ENCODE peak calls at places on chromosomes 16 and 17, in eight cellular contexts. K is aorta, B is GM23248, Z is breast epithelium, D is mammary epithelial cell, S is endothelial cell of umbilical vein, F is small intestine, X is stomach. U is an unnamed sample. For H3K27me3 and H3K4me1, the result is how much of the 10 kb centered on the place peaks cover.

GRCh38 chr17:77721823-77722160 is 236.7 kb upstream of the TNRC6C start:
- DNase-seq in K (no peak), B (no peak), Z (peak), D (no peak), S (no peak), F (no peak), X (no peak), U (no peak)

GRCh38 chr17:28896491-28896883 is 1.0 kb downstream of the FLOT2 start:
- DNase-seq in K (no peak), B (peak), Z (no peak), D (no peak), S (peak), F (no peak), X (no peak), U (peak)

GRCh38 chr17:79761894-79762570 is 15.9 kb upstream of the CBX2 start:
- DNase-seq in K (peak), B (no peak), Z (no peak), D (no peak), S (no peak), F (no peak), X (no peak), U (no peak)

GRCh38 chr17:50167371-50167770 is 1.6 kb downstream of the SGCA start:
- DNase-seq in K (peak), B (no peak), Z (no peak), D (no peak), S (no peak), F (no peak), X (no peak), U (no peak)

GRCh38 chr16:23691483-23692189 is 12.9 kb downstream of the PLK1 start:
- DNase-seq in K (peak), B (peak), Z (no peak), D (no peak), S (no peak), F (no peak), X (no peak), U (peak)

GRCh38 chr16:31087481-31087880 is 1.3 kb downstream of the PRSS53 start:
- DNase-seq in K (no peak), B (no peak), Z (no peak), D (no peak), S (no peak), F (no peak), X (no peak), U (no peak)

GRCh38 chr17:75142236-75142971 is 10.9 kb upstream of the NT5C start:
- DNase-seq in K (peak), B (no peak), Z (no peak), D (no peak), S (no peak), F (no peak), X (no peak), U (no peak)

GRCh38 chr17:29102741-29103181 is 59.8 kb downstream of the PIPOX start:
- DNase-seq in K (no peak), B (no peak), Z (no peak), D (peak), S (no peak), F (no peak), X (no peak), U (no peak)

GRCh38 chr17:82548681-82549303 is 29.3 kb downstream of the FOXK2 start:
- DNase-seq in K (no peak), B (no peak), Z (no peak), D (no peak), S (no peak), F (peak), X (no peak), U (peak)

GRCh38 chr17:13306310-13306962 is 288.6 kb upstream of the ELAC2 start:
- DNase-seq in K (no peak), B (peak), Z (no peak), D (peak), S (no peak), F (no peak), X (no peak), U (peak)

GRCh38 chr16:6836771-6837170 is 495.9 kb upstream of the RBFOX1 start:
- DNase-seq in K (no peak), B (no peak), Z (no peak), D (no peak), S (no peak), F (no peak), X (no peak), U (no peak)

GRCh38 chr16:53714080-53715050 is 10.4 kb downstream of the FTO start:
- DNase-seq in K (no peak), B (peak), Z (no peak), D (no peak), S (no peak), F (no peak), X (no peak), U (peak)

GRCh38 chr16:22321340-22322001 is 24.3 kb downstream of the POLR3E start:
- DNase-seq in K (peak), B (peak), Z (peak), D (peak), S (peak), F (peak), X (peak), U (peak)

GRCh38 chr17:35900693-35901487 is 20.7 kb upstream of the CCL5 start:
- DNase-seq in K (no peak), B (peak), Z (no peak), D (no peak), S (peak), F (peak), X (no peak), U (no peak)

GRCh38 chr17:67492824-67493490 is 115.9 kb downstream of the PITPNC1 start:
- DNase-seq in K (no peak), B (no peak), Z (no peak), D (no peak), S (no peak), F (no peak), X (no peak), U (peak)

GRCh38 chr16:30397056-30397455 is 1.8 kb downstream of the ZNF48 start:
- DNase-seq in K (no peak), B (no peak), Z (no peak), D (no peak), S (no peak), F (no peak), X (no peak), U (no peak)

GRCh38 chr16:533391-534088 is 6.0 kb downstream of the CAPN15 start:
- DNase-seq in K (no peak), B (no peak), Z (no peak), D (no peak), S (no peak), F (peak), X (peak), U (no peak)

GRCh38 chr16:71201054-71201453 is 29.5 kb downstream of the HYDIN start:
- DNase-seq in K (no peak), B (no peak), Z (no peak), D (peak), S (no peak), F (no peak), X (no peak), U (no peak)
- H3K27me3 ChIP-seq in K (under half), B (under half), Z (under half), D (under half), S (under half), F (under half), X (under half), U (under half)

GRCh38 chr16:85580684-85581083 is 32.4 kb upstream of the GSE1 start:
- DNase-seq in K (no peak), B (no peak), Z (no peak), D (no peak), S (no peak), F (no peak), X (no peak), U (no peak)
- H3K4me1 ChIP-seq in K (under half), B (under half), Z (under half), D (under half), S (under half), F (under half), X (half or more), U (under half)

DNA sequence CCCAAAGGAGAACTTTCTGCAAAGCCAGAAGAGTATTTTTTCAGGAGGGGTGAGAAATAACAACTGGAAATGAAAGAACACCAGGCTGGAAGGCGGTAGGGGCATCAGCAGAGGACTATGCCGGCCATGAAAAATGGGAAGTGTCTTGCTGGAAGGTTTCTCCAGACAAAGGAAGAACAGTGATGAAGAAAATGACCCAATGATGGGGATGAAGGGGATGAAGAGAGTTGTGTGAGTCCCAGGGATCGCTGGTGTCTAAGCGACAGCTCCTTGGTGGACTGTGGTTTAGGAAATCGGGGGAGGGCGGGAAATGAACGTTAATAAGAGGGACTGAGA is 623 bp downstream of the TTLL6 start:
- DNase-seq in K (no peak), B (no peak), Z (no peak), D (no peak), S (no peak), F (no peak), X (no peak), U (no peak)
- H3K4me3 ChIP-seq in K (no peak), B (peak), Z (peak), D (peak), S (no peak), F (peak), X (peak), U (no peak)

DNA sequence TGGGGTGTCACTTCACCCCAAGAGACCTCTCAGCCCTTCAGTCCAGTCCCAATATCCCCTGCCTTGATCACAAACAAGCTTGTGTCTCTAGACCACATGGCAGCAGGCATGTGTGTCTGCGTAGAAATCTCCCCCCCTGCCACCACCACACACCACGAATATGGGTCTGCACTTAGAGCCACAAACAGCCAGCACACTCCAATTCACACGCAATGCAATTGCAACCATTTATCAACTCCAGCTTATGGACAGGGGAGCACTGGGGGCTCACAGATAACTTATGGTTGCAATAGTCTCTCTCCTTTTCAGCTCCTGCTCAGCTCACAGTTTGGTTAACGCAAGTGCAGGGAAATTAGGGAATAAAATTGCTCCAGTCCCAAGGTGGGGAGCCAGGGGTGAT is 2.6 kb downstream of the HOXB9 start:
- DNase-seq in K (no peak), B (no peak), Z (no peak), D (no peak), S (no peak), F (no peak), X (no peak), U (no peak)
- H3K27me3 ChIP-seq in K (under half), B (half or more), Z (half or more), D (half or more), S (half or more), F (half or more), X (half or more), U (half or more)

GRCh38 chr16:2515180-2515803 is 1.5 kb downstream of the ATP6V0C start:
- DNase-seq in K (no peak), B (peak), Z (no peak), D (no peak), S (no peak), F (peak), X (peak), U (no peak)
- H3K4me1 ChIP-seq in K (under half), B (under half), Z (under half), D (under half), S (under half), F (under half), X (half or more), U (under half)

DNA sequence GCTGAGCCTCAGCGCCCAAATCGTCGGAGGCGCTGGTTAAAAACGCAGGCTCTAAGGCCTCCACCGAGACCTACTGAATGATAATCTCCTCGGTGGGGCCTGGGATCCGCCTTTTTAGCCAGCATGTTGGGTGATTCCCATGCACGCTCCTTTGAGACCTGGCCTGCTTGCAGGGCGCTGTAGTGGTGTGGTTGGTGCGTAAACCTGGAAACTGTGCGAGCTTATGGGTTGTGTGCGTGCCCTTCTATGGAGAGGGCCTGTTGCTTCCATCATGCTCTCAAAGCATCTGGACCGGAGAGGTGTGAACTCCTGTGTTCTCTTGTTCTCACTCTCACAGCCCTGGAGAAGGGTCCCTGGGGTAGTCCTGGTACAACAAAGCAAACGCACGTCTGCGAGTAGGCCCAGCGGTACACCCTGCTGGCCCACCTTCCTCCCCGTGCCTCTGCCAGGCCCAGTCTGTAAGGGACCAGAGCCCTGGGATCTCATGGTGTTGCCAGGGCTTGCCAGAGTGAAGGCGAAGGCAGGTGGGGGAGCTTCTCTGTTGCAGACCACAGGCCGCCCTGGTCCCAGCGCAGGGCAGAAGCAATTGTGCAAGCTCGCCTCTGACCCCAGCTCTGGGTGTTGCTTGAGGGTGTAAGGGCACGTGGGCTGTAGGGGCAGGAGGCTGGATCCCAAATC is 759 bp upstream of the LRRC75A start:
- DNase-seq in K (no peak), B (no peak), Z (no peak), D (no peak), S (no peak), F (no peak), X (no peak), U (no peak)
- H3K4me3 ChIP-seq in K (no peak), B (peak), Z (peak), D (no peak), S (peak), F (peak), X (peak), U (no peak)

DNA sequence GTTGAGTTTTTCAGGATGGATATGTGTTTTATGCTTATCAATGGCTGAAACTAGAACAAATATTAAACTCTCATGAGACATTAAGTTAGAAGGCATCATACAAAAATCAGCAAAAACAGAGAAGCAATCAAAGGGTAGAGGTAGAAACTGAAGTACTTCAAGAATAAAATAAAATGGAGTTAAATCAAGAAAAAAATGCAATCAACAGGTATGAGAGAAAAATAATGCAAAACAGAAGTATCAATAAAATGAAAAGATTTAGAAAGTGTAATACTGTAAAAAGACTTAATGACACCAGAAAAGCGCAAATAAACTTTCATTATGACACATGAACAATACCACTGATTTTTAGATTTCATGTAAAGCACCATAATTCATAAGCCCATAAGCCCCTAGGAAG is 112.3 kb downstream of the SKAP1 start:
- DNase-seq in K (no peak), B (no peak), Z (no peak), D (no peak), S (no peak), F (no peak), X (no peak), U (no peak)
- H3K27me3 ChIP-seq in K (under half), B (half or more), Z (under half), D (under half), S (under half), F (under half), X (half or more), U (under half)